ENCODE peak calls at places on chromosomes 1 and 21, in six cellular contexts. G is NCI-H1930; H is adrenal gland; P is effector CD8-positive, alpha-beta T cell; Y is cardiac fibroblast; J is fibroblast of mammary gland. I is an unnamed sample.

GRCh38 chr21:32867587-32867986 is 96.0 kb upstream of the PAXBP1 start:
- DNase-seq in G (no peak), J (no peak), H (no peak), P (no peak), Y (no peak), I (no peak)

GRCh38 chr1:85888961-85889360 is 180.7 kb upstream of the ZNHIT6 start:
- DNase-seq in G (peak), Y (peak), P (no peak), J (no peak), H (no peak), I (no peak)

GRCh38 chr1:208189716-208190115 is 54.5 kb downstream of the PLXNA2 start:
- DNase-seq in H (no peak), G (no peak), J (no peak), Y (no peak), P (no peak), I (no peak)

GRCh38 chr1:173287785-173288184 is 80.7 kb upstream of the TNFSF4 start:
- DNase-seq in H (no peak), P (no peak), J (no peak), Y (no peak), G (no peak), I (no peak)

GRCh38 chr1:1669468-1670440 is 10.9 kb upstream of the CDK11B start:
- DNase-seq in G (no peak), Y (no peak), J (no peak), H (no peak), P (no peak), I (peak)

GRCh38 chr1:165265196-165265838 is 91.2 kb downstream of the LMX1A start:
- DNase-seq in P (no peak), H (no peak), Y (no peak), G (no peak), J (no peak), I (no peak)

GRCh38 chr1:99139876-99140275 is 124.4 kb upstream of the PLPPR4 start:
- DNase-seq in P (no peak), H (no peak), Y (no peak), J (no peak), G (no peak), I (no peak)

GRCh38 chr1:173297798-173298391 is 90.8 kb upstream of the TNFSF4 start:
- DNase-seq in Y (no peak), G (no peak), P (no peak), H (no peak), J (no peak), I (no peak)

GRCh38 chr1:211356723-211357418 is 30.2 kb downstream of the TRAF5 start:
- DNase-seq in J (peak), Y (peak), H (no peak), G (no peak), P (no peak), I (no peak)

GRCh38 chr1:67626495-67627235 is 58.3 kb upstream of the GADD45A start:
- DNase-seq in G (no peak), Y (peak), P (no peak), H (no peak), J (peak), I (no peak)

GRCh38 chr1:33297911-33298622 is 22.8 kb downstream of the A3GALT2 start:
- DNase-seq in P (no peak), J (no peak), H (no peak), Y (no peak), G (no peak), I (no peak)

GRCh38 chr1:243718893-243719292 is 131.2 kb downstream of the AKT3 start:
- DNase-seq in G (no peak), H (no peak), Y (peak), P (no peak), J (peak), I (no peak)

GRCh38 chr1:37434292-37434907 is 40.0 kb upstream of the ZC3H12A start:
- DNase-seq in G (peak), H (peak), Y (peak), P (peak), J (peak), I (peak)

GRCh38 chr1:151763990-151764389 is 694 bp upstream of the MRPL9 start:
- DNase-seq in H (no peak), J (peak), P (no peak), G (no peak), Y (peak), I (no peak)

GRCh38 chr1:149995927-149996326 is 14.6 kb downstream of the OTUD7B start:
- DNase-seq in P (no peak), Y (no peak), G (no peak), J (peak), H (no peak), I (no peak)

GRCh38 chr1:228454238-228454637 is 32.9 kb upstream of the RNF187 start:
- DNase-seq in P (no peak), H (no peak), Y (no peak), J (no peak), G (no peak), I (no peak)

GRCh38 chr21:34367320-34367935 is 3.6 kb downstream of the KCNE2 start:
- DNase-seq in Y (peak), G (peak), P (peak), J (peak), H (peak), I (peak)

GRCh38 chr1:50735443-50735842 is 224.6 kb downstream of the FAF1 start:
- DNase-seq in H (no peak), J (peak), P (no peak), Y (peak), G (no peak), I (no peak)

GRCh38 chr1:179742717-179743678 is at the start of gene FAM163A:
- DNase-seq in J (no peak), H (no peak), G (peak), P (no peak), Y (no peak), I (no peak)

GRCh38 chr1:114079596-114080190 is 74.0 kb downstream of the SYT6 start:
- DNase-seq in G (no peak), P (no peak), Y (no peak), H (no peak), J (no peak), I (no peak)

GRCh38 chr21:26717146-26717739 is 128.0 kb downstream of the ADAMTS1 start:
- DNase-seq in Y (peak), J (peak), G (no peak), P (no peak), H (no peak), I (no peak)

GRCh38 chr21:15437873-15438272 is 291.9 kb upstream of the USP25 start:
- DNase-seq in Y (no peak), J (peak), G (no peak), H (no peak), P (no peak), I (no peak)

GRCh38 chr1:39104158-39105060 is 78.3 kb downstream of the NDUFS5 start:
- DNase-seq in H (peak), J (peak), Y (peak), P (no peak), G (no peak), I (peak)

GRCh38 chr21:34271452-34271851 is 92.4 kb upstream of the KCNE2 start:
- DNase-seq in P (no peak), H (no peak), G (no peak), J (no peak), Y (no peak), I (no peak)

GRCh38 chr1:10980094-10980577 is 32.3 kb upstream of the TARDBP start:
- DNase-seq in G (no peak), P (no peak), J (peak), H (peak), Y (peak), I (peak)

GRCh38 chr1:157154940-157155514 is 16.8 kb upstream of the ETV3 start:
- DNase-seq in Y (peak), G (no peak), J (peak), H (peak), P (no peak), I (peak)

GRCh38 chr21:42583992-42584641 is 69.3 kb upstream of the PDE9A start:
- DNase-seq in G (no peak), P (no peak), H (no peak), J (no peak), Y (no peak), I (no peak)

GRCh38 chr1:35454616-35455015 is 102.6 kb downstream of the KIAA0319L start:
- DNase-seq in G (no peak), P (no peak), J (peak), H (peak), Y (peak), I (no peak)

GRCh38 chr1:9127395-9128160 is 1.3 kb downstream of the GPR157 start:
- DNase-seq in J (no peak), H (peak), P (no peak), G (no peak), Y (no peak), I (no peak)

GRCh38 chr1:36415661-36416346 is 18.1 kb upstream of the LSM10 start:
- DNase-seq in Y (no peak), P (no peak), G (no peak), J (no peak), H (no peak), I (no peak)

GRCh38 chr1:212630159-212630900 is 21.8 kb downstream of the ATF3 start:
- DNase-seq in G (peak), J (peak), H (peak), P (peak), Y (peak), I (peak)

GRCh38 chr1:60823151-60823550 is 259.2 kb upstream of the NFIA start:
- DNase-seq in Y (no peak), J (no peak), P (no peak), G (no peak), H (no peak), I (no peak)

GRCh38 chr1:228336308-228337030 is 70.2 kb downstream of the TRIM11 start:
- DNase-seq in P (no peak), H (peak), J (peak), G (no peak), Y (peak), I (peak)

GRCh38 chr21:43985690-43986251 is 26.3 kb upstream of the TRAPPC10 start:
- DNase-seq in P (no peak), Y (no peak), J (no peak), G (no peak), H (no peak), I (peak)

GRCh38 chr1:186617860-186618780 is 62.1 kb downstream of the PTGS2 start:
- DNase-seq in J (peak), P (no peak), G (no peak), Y (peak), H (peak), I (no peak)

GRCh38 chr1:170661646-170662411 is 2.1 kb upstream of the PRRX1 start:
- DNase-seq in G (no peak), Y (peak), J (peak), P (no peak), H (no peak), I (peak)

GRCh38 chr1:28602536-28603439 is 10.7 kb downstream of the RAB42 start:
- DNase-seq in H (peak), Y (peak), G (peak), J (peak), P (no peak), I (peak)

GRCh38 chr1:66954208-66954607 is 29.4 kb downstream of the MIER1 start:
- DNase-seq in P (no peak), G (no peak), Y (no peak), H (no peak), J (no peak), I (no peak)